ENCODE peak calls at places on chromosomes 13 and 19, in four cellular contexts. O is osteoblast, C is left lung, W is astrocyte. X is an unnamed sample. For H3K4me1, the result is how much of the 10 kb centered on the place peaks cover.

GRCh38 chr13:38340624-38341023 is 9.0 kb upstream of the UFM1 start:
- DNase-seq in O (no peak), C (no peak), W (no peak), X (no peak)

GRCh38 chr19:9986787-9987281 is 23.5 kb downstream of the COL5A3 start:
- DNase-seq in O (peak), C (no peak), W (peak), X (no peak)

GRCh38 chr13:45490068-45490467 is 25.3 kb downstream of the COG3 start:
- DNase-seq in O (no peak), C (no peak), W (no peak), X (no peak)

GRCh38 chr19:409006-409514 is at the start of gene C2CD4C:
- DNase-seq in O (peak), C (peak), W (no peak), X (no peak)

GRCh38 chr13:111484129-111484925 is 163.9 kb downstream of the TEX29 start:
- DNase-seq in O (peak), C (peak), W (no peak), X (no peak)

GRCh38 chr13:114146629-114147028 is 14.2 kb upstream of the RASA3 start:
- DNase-seq in O (peak), C (peak), W (no peak), X (no peak)

GRCh38 chr13:44474122-44474910 is 100.7 kb downstream of the SERP2 start:
- DNase-seq in O (no peak), C (no peak), W (peak), X (no peak)

GRCh38 chr13:30453727-30454126 is 12.0 kb downstream of the HMGB1 start:
- DNase-seq in O (no peak), C (no peak), W (no peak), X (no peak)

GRCh38 chr13:30394798-30395191 is 27.5 kb upstream of the UBE2L5 start:
- DNase-seq in O (no peak), C (no peak), W (no peak), X (no peak)

GRCh38 chr19:2337329-2337707 is 8.8 kb downstream of the SPPL2B start:
- DNase-seq in O (peak), C (peak), W (peak), X (no peak)

GRCh38 chr13:45847554-45848224 is 3.9 kb downstream of the SIAH3 start:
- DNase-seq in O (no peak), C (no peak), W (peak), X (peak)

GRCh38 chr13:50617134-50617721 is 226.3 kb downstream of the DLEU7 start:
- DNase-seq in O (peak), C (no peak), W (peak), X (no peak)

GRCh38 chr13:101572456-101572855 is 120.0 kb downstream of the ITGBL1 start:
- DNase-seq in O (no peak), C (no peak), W (no peak), X (no peak)

GRCh38 chr19:55132453-55133129 is 15.2 kb upstream of the PPP1R12C start:
- DNase-seq in O (peak), C (no peak), W (no peak), X (no peak)

GRCh38 chr19:39941151-39941550 is 6.7 kb upstream of the FCGBP start:
- DNase-seq in O (no peak), C (no peak), W (no peak), X (no peak)

GRCh38 chr19:30648321-30648720 is 276.1 kb downstream of the ZNF536 start:
- DNase-seq in O (no peak), C (no peak), W (no peak), X (no peak)

GRCh38 chr19:35027009-35027408 is 3.3 kb upstream of the SCN1B start:
- DNase-seq in O (no peak), C (no peak), W (no peak), X (no peak)
- H3K27ac ChIP-seq in O (no peak), C (no peak), W (no peak), X (no peak)

GRCh38 chr19:44988896-44989563 is 12.2 kb upstream of the RELB start:
- DNase-seq in O (peak), C (peak), W (peak), X (peak)

GRCh38 chr19:44984005-44984404 is 17.3 kb upstream of the RELB start:
- DNase-seq in O (no peak), C (no peak), W (no peak), X (no peak)

GRCh38 chr19:44985445-44985844 is 15.8 kb upstream of the RELB start:
- DNase-seq in O (peak), C (no peak), W (no peak), X (no peak)

GRCh38 chr19:44986389-44986788 is 14.9 kb upstream of the RELB start:
- DNase-seq in O (peak), C (no peak), W (no peak), X (no peak)

GRCh38 chr19:44987148-44987675 is 14.1 kb upstream of the RELB start:
- DNase-seq in O (peak), C (no peak), W (no peak), X (no peak)
- H3K4me1 ChIP-seq in O (under half), C (under half), W (under half), X (under half)

DNA sequence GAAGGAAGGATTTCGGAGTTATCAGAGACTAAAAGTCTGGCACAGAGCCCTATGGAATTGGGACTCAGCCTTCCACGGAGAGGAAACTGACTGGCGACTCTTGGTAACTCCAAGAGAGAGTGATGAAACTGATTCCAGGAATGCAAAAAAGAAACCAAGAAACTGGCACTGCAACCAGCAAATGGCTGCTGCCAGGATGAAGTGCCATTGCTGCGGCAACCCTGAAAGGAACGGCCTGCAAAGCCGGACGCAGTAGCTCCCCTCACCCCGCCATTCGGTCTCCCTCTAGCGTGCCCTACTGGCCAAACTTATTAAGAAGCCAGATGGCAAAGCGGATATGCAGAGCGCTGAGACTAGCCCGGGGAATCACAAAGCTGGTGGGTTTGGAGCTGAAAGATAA is 236.0 kb downstream of the PCDH9 start:
- DNase-seq in O (peak), C (peak), W (peak), X (no peak)
- TF ChIP-seq CTCF in O (peak), C (peak), W (peak), X (no peak)

DNA sequence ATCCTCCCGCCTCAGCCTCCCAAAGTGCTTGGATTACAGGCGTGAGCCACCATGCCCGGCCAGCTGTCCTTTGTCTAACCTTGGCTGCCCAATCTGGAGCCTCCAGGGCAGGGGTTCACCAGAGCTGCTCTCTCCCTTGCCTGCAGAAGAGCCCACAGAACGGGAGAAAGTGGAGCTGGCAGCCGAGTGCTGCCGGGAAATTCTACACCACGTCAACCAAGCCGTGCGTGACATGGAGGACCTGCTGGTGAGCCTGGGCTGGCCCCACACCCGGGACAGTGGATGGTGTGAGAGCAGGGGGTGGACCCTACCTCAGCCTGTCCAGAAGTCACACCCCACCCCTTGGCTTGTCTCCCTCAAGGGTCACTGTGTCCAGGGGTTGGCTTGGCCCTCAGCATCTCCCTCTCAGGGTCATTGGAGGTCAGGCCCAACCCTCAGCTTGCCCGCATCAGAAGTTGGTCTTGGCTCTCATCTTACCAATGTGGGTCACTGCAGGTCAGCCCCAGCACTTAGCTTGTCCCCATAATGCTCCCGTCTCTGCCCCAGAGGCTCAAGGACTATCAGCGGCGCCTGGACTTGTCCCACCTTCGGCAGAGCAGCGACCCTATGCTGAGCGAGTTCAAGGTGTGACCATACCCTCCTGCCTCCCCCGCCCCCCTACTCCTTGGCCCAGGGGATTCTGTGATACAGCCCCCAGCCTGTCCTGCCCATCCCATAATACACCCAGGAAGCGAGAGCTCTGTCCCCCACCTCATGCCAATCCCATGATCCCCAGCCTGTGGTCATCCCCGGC is 20.4 kb downstream of the ARHGEF1 start:
- DNase-seq in O (no peak), C (peak), W (no peak), X (no peak)
- H3K27ac ChIP-seq in O (no peak), C (no peak), W (no peak), X (no peak)

DNA sequence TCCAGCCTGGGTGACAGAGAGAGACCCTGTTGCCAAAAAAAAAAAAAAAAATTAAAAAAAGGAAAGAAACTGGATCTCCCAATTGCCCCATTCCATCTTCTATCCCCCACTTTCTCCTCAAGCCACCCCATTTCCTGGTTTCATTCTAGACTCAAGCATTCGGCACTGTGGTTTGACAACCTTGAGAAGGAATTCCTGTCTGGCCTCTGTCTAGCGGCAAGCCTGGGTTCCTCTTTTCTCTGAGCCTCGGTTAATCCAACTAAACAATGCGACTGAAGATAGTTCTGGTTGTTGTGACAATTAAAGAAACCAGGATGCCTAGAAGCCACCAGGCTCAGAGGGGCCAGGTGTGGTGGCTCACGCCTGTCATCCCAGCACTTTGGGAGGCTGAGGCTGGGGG is 3.3 kb upstream of the C3 start:
- DNase-seq in O (peak), C (peak), W (peak), X (no peak)
- H3K4me1 ChIP-seq in O (under half), C (half or more), W (under half), X (under half)

GRCh38 chr13:65026505-65026904 is 2203.6 kb downstream of the PCDH9 start:
- DNase-seq in O (no peak), C (no peak), W (no peak), X (no peak)
- TF ChIP-seq CTCF in O (no peak), C (no peak), W (no peak), X (no peak)

GRCh38 chr13:99746857-99747710 is 224.5 kb downstream of the ZIC5 start:
- DNase-seq in O (no peak), C (no peak), W (no peak), X (no peak)

GRCh38 chr13:99737456-99737855 is 234.1 kb downstream of the ZIC5 start:
- DNase-seq in O (no peak), C (no peak), W (no peak), X (no peak)

GRCh38 chr13:99743079-99743478 is 228.5 kb downstream of the ZIC5 start:
- DNase-seq in O (no peak), C (no peak), W (no peak), X (no peak)

GRCh38 chr13:99740261-99740979 is 231.1 kb downstream of the ZIC5 start:
- DNase-seq in O (no peak), C (no peak), W (no peak), X (no peak)

DNA sequence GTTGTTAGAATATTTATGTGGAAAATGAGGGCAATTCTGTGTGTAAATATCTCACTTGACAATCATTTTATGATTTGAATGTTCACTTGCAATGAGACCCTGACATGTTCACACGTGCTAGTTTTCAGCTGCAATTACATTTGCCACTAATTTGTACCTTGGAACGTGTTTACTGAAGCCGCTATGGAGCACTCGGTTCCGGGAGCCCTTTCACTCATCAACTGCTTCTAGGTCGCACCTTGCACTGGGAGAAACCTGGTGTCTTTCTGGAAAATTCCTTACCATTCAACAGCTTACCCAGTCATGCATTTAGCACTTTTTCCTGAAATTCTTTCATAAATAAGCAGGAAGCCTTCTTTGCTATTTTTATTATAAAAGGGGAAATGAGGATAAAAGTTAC is 229.6 kb downstream of the ZIC5 start:
- DNase-seq in O (no peak), C (no peak), W (no peak), X (no peak)
- H3K27ac ChIP-seq in O (no peak), C (no peak), W (no peak), X (no peak)

GRCh38 chr13:78187781-78188180 is 269.1 kb upstream of the EDNRB start:
- DNase-seq in O (no peak), C (no peak), W (no peak), X (no peak)

GRCh38 chr13:78182813-78183212 is 264.2 kb upstream of the EDNRB start:
- DNase-seq in O (no peak), C (no peak), W (no peak), X (no peak)

GRCh38 chr13:78185700-78186099 is 267.1 kb upstream of the EDNRB start:
- DNase-seq in O (no peak), C (no peak), W (no peak), X (no peak)

DNA sequence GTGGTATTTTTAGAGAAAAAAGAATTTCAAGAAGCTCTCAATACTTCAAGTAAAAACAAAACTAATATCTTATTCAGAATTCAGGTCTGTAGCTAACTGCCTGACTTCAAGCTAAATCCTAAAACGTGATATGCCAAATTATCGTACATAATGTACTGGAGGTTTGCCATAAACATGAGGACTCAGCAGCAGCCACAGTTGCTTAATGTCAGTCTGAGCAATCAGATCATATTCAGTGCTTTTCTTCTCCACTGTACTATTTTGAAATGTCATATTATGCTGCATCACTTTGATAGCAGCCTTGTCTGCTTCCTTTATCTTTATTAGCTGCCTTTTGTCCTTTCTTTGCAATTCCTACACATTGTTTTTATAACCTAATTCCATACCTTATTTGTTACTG is 265.1 kb upstream of the EDNRB start:
- DNase-seq in O (no peak), C (no peak), W (no peak), X (no peak)
- H3K4me1 ChIP-seq in O (under half), C (under half), W (under half), X (under half)

GRCh38 chr19:38792250-38793111 is 3.5 kb downstream of the LGALS7B start:
- DNase-seq in O (peak), C (peak), W (no peak), X (peak)
- TF ChIP-seq CTCF in O (no peak), C (peak), W (no peak), X (no peak)

GRCh38 chr13:94411747-94412146 is 67.7 kb downstream of the DCT start:
- DNase-seq in O (peak), C (no peak), W (no peak), X (no peak)
- H3K27ac ChIP-seq in O (no peak), C (no peak), W (no peak), X (no peak)

X was measured in CD8-positive, alpha-beta T cell.